ENCODE peak calls at places on chromosome 22, in six cellular contexts. R, V, W, A, M and E are unnamed samples.

GRCh38 chr22:28018461-28018927 is 99.4 kb upstream of the PITPNB start:
- DNase-seq in M (peak; percentile 7), W (no peak), R (peak; percentile 1), A (no peak), V (no peak), E (no peak)

GRCh38 chr22:45170001-45170466 is 6.3 kb downstream of the NUP50 start:
- DNase-seq in A (no peak), R (no peak), M (no peak), W (no peak), V (no peak), E (no peak)

GRCh38 chr22:23833017-23833795 is 5.6 kb downstream of the DERL3 start:
- DNase-seq in W (no peak), A (no peak), V (no peak), M (no peak), R (no peak), E (no peak)

GRCh38 chr22:44658371-44658953 is 43.5 kb upstream of the PRR5 start:
- DNase-seq in R (peak; percentile 39), W (peak; percentile 59), A (no peak), V (peak; percentile 79), M (no peak), E (no peak)

GRCh38 chr22:40855960-40856512 is 403 bp downstream of the ST13 start:
- DNase-seq in V (peak; percentile 20), W (peak; percentile 79), A (peak; percentile 38), M (no peak), R (no peak), E (no peak)

GRCh38 chr22:44667829-44668189 is 34.2 kb upstream of the PRR5 start:
- DNase-seq in V (no peak), R (peak; percentile 53), M (no peak), A (peak; percentile 88), W (no peak), E (no peak)

GRCh38 chr22:43006016-43006505 is 8.9 kb downstream of the PACSIN2 start:
- DNase-seq in A (no peak), W (no peak), R (no peak), V (no peak), M (no peak), E (no peak)

GRCh38 chr22:44661659-44662569 is 40.1 kb upstream of the PRR5 start:
- DNase-seq in M (no peak), W (no peak), A (no peak), V (no peak), R (no peak), E (no peak)

GRCh38 chr22:17875156-17875555 is 100.9 kb upstream of the BID start:
- DNase-seq in A (no peak), M (no peak), V (no peak), W (no peak), R (no peak), E (no peak)

GRCh38 chr22:47138898-47139789 is 376.7 kb downstream of the TBC1D22A start:
- DNase-seq in A (no peak), V (no peak), R (no peak), M (no peak), W (no peak), E (no peak)

GRCh38 chr22:44455151-44455962 is 42.7 kb downstream of the RTL6 start:
- DNase-seq in R (peak; percentile 35), V (no peak), M (no peak), A (peak; percentile 75), W (no peak), E (peak; percentile 40)

GRCh38 chr22:31119026-31119717 is 3.6 kb upstream of the INPP5J start:
- DNase-seq in W (no peak), A (no peak), R (no peak), V (no peak), M (no peak), E (no peak)

DNA sequence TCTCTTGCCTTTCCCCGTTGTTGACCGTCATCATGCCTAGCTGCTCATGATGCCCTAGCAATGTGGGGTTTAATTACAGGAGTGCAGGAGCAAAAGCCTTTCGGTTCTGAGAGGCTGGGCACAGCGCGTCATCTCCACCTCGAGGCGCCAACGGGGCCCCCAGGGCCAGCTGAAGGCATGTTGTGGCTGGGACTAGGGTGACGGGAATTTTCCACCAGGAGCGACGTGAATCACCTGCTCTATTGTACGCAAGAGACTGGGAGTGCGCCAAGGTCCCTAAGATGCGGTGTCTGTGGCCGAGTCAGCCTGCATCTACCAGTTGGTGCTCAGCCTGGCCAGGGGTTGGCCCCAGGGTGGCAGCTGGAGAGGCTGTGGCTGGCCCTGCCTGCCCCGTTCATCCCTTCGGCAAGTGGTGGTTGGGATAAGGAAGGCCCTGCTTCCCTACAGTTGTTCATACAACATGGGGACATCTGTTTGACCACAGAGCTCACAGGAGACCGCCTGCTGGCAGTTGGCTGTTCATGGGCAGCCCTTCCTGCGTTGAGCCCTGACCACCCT is 1175.6 kb downstream of the BRD1 start:
- DNase-seq in A (no peak), V (no peak), M (no peak), W (no peak), R (no peak), E (no peak)
- H3K4me3 ChIP-seq in A (no peak overlapping the region), V (no peak overlapping the region), M (no peak overlapping the region), W (no peak overlapping the region), R (no peak overlapping the region), E (no peak overlapping the region)

GRCh38 chr22:20582171-20582511 is 74.7 kb downstream of the MED15 start:
- DNase-seq in W (no peak), A (no peak), V (no peak), M (no peak), R (no peak), E (no peak)

GRCh38 chr22:20582520-20583361 is 75.3 kb downstream of the MED15 start:
- DNase-seq in W (no peak), M (no peak), V (no peak), R (no peak), A (no peak), E (no peak)

GRCh38 chr22:20584872-20585639 is 77.6 kb downstream of the MED15 start:
- DNase-seq in V (no peak), R (no peak), W (no peak), M (no peak), A (no peak), E (no peak)

GRCh38 chr22:20584029-20584871 is 76.8 kb downstream of the MED15 start:
- DNase-seq in A (no peak), W (no peak), M (no peak), V (no peak), R (no peak), E (no peak)

GRCh38 chr22:20583471-20583922 is 76.1 kb downstream of the MED15 start:
- DNase-seq in R (no peak), A (no peak), V (no peak), W (peak; percentile 46), M (no peak), E (no peak)
- TF ChIP-seq CTCF in R (no peak), A (no peak), V (peak; percentile 26), W (peak; percentile 48), M (no peak), E (peak; percentile 25)

DNA sequence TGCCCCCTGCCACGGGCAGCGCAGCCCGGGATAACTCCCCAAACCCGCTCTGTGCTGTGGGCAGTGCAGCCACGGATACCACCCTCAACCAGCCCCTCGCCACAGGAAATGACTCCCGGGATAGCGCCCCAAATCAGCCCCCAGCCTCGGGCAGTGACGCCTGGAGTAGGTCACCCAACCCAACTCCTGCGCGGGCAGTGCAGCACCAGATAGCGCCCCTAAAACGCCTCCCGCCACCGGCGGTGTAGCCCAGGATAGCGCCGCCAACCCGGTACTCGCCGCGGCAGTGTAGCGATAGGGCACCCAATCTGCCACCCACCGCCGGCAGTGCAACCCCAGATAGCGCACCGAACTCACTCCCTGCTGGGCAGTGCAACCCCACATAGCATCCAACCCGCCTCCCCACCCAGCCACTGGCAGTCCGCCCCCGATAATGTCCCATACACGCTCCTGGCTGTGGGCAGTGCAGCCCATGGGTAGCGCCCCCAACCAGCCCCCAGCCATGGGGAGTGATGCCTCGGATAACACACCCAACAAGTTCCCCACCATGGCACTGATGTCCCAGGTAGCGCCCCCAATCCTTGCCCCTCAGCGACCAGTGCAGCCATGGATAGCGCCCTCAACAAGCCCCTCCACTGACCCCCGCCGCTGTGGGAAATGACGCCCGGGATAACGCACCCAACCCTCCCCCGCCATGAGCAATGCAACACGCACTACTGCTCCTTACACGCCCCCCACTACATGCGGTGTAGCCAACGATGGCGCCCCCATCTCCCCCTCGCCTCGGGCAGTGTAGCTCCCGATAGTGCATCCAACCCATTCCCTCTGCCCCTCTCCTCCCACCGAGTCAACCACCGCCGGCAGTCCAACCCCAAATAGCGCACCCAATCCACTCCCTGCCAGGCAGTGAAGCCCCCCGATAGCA is 1.4 kb downstream of the RFPL2 start:
- DNase-seq in W (no peak), R (no peak), V (no peak), M (no peak), A (no peak), E (no peak)
- H3K4me3 ChIP-seq in W (peak overlapping the region; percentile 54), R (no peak overlapping the region), V (no peak overlapping the region), M (no peak overlapping the region), A (peak overlapping the region; percentile 50), E (no peak overlapping the region)

GRCh38 chr22:21659864-21660525 is 5.8 kb upstream of the PPIL2 start:
- DNase-seq in M (no peak), V (no peak), W (no peak), R (no peak), A (no peak), E (no peak)

GRCh38 chr22:21657020-21657360 is 8.8 kb upstream of the PPIL2 start:
- DNase-seq in A (no peak), V (no peak), R (no peak), M (no peak), W (no peak), E (no peak)

GRCh38 chr22:21661991-21662390 is 3.8 kb upstream of the PPIL2 start:
- DNase-seq in R (no peak), A (no peak), M (no peak), W (no peak), V (no peak), E (no peak)

GRCh38 chr22:21660904-21661303 is 4.9 kb upstream of the PPIL2 start:
- DNase-seq in M (no peak), A (no peak), R (no peak), W (no peak), V (no peak), E (no peak)

DNA sequence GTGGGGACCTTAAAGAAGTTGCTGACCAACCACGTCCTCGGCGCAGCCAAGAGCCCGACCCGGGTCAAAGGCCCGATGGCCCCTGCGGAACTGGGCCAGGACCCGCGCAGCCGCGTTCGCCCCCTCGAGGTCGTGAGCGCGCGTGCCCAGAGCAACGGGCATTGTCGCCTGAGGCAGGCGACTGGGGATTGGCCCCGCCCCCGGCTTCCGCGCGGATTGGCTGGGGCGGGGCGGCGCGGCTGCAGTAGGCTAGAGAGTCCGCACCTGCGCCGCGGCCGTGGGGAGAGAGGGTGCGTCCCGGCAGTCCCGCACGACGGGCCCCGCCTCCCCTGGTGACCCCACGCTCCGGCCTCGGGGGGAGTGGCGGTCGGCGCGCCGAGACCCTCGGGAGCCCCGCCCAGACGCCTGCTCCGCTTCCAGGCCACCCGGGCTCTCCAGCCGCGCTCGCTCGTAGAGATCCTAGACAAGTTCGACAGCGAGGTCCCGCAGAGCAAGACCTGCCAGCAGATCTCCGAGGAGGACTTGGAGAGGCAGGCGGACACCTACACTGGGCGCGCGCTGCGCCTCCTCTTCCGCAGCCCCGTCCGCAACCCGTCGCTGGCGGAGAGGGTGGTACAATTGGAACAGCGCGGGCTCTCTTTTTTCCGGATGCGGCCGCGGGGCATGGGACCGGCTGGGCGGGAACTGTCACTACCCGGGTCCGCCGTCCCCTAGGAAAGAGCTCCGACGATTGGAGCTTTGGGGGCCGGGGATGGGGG is 8.3 kb upstream of the PPIL2 start:
- DNase-seq in M (no peak), W (peak; percentile 93), R (peak; percentile 89), A (peak; percentile 75), V (peak; percentile 49), E (no peak)
- TF ChIP-seq CTCF in M (peak; percentile 26), W (peak; percentile 40), R (no peak), A (peak; percentile 44), V (no peak), E (peak; percentile 40)

GRCh38 chr22:25402501-25403283 is 161.8 kb upstream of the GRK3 start:
- DNase-seq in A (no peak), M (no peak), V (no peak), W (no peak), R (peak; percentile 35), E (no peak)
- H3K4me3 ChIP-seq in A (no peak overlapping the region), M (no peak overlapping the region), V (no peak overlapping the region), W (no peak overlapping the region), R (no peak overlapping the region), E (no peak overlapping the region)

GRCh38 chr22:39808087-39808486 is 85.5 kb downstream of the ENTHD1 start:
- DNase-seq in M (no peak), W (peak; percentile 58), V (no peak), A (no peak), R (peak; percentile 53), E (no peak)
- TF ChIP-seq CTCF in M (no peak), W (peak; percentile 55), V (peak; percentile 32), A (no peak), R (no peak), E (peak; percentile 51)